ENCODE peak calls at places on chromosome 21, in five cellular contexts. F is NT2/D1, E is HepG2, D is H1, T is GM12878. U is an unnamed sample.

GRCh38 chr21:27225142-27225541 is 258.3 kb upstream of the ADAMTS5 start:
- DNase-seq in D (no peak), F (no peak), T (no peak), E (no peak), U (no peak)

GRCh38 chr21:34205811-34206635 is 132.6 kb downstream of the MRPS6 start:
- DNase-seq in D (no peak), E (no peak), T (peak; percentile 36), F (no peak), U (no peak)

GRCh38 chr21:17784604-17785402 is 34.4 kb downstream of the C21orf91 start:
- DNase-seq in E (no peak), T (peak; percentile 99), D (no peak), F (no peak), U (no peak)

GRCh38 chr21:38784458-38785266 is 21.1 kb upstream of the ETS2 start:
- DNase-seq in D (no peak), E (peak; percentile 52), F (no peak), T (no peak), U (no peak)

GRCh38 chr21:21163904-21164303 is 165.7 kb downstream of the NCAM2 start:
- DNase-seq in T (no peak), E (peak; percentile 26), F (peak; percentile 70), D (peak; percentile 44), U (peak; percentile 45)

GRCh38 chr21:33259428-33259827 is 6.7 kb upstream of the IL10RB start:
- DNase-seq in D (no peak), T (no peak), F (no peak), E (no peak), U (no peak)

GRCh38 chr21:40143822-40144525 is 276.7 kb downstream of the PCP4 start:
- DNase-seq in F (peak; percentile 57), T (no peak), D (peak; percentile 84), E (peak; percentile 10), U (peak; percentile 40)

GRCh38 chr21:20998886-20999285 is 677 bp downstream of the NCAM2 start:
- DNase-seq in E (no peak), F (no peak), T (no peak), D (no peak), U (no peak)

GRCh38 chr21:39071623-39072214 is 111.5 kb downstream of the PSMG1 start:
- DNase-seq in T (no peak), D (no peak), E (peak; percentile 90), F (no peak), U (no peak)

GRCh38 chr21:29520146-29520545 is 221.4 kb downstream of the BACH1 start:
- DNase-seq in E (no peak), F (no peak), T (no peak), D (no peak), U (no peak)

GRCh38 chr21:45283611-45284455 is 3.9 kb downstream of the POFUT2 start:
- DNase-seq in T (no peak), F (no peak), D (no peak), E (no peak), U (no peak)

GRCh38 chr21:39952265-39952664 is 85.0 kb downstream of the PCP4 start:
- DNase-seq in D (no peak), T (no peak), E (no peak), F (no peak), U (no peak)

GRCh38 chr21:15592271-15592860 is 137.4 kb upstream of the USP25 start:
- DNase-seq in T (no peak), E (peak; percentile 44), D (no peak), F (peak; percentile 33), U (peak; percentile 30)

GRCh38 chr21:29187939-29188338 is 57.5 kb downstream of the MAP3K7CL start:
- DNase-seq in F (no peak), D (no peak), T (no peak), E (peak; percentile 66), U (no peak)

GRCh38 chr21:44437696-44438431 is 17.4 kb upstream of the LRRC3 start:
- DNase-seq in F (no peak), T (no peak), E (no peak), D (no peak), U (no peak)

GRCh38 chr21:31133243-31133830 is 95.1 kb upstream of the KRTAP19-8 start:
- DNase-seq in F (no peak), E (no peak), D (no peak), T (no peak), U (no peak)

GRCh38 chr21:27300770-27301169 is 333.9 kb upstream of the ADAMTS5 start:
- DNase-seq in E (no peak), T (no peak), F (no peak), D (no peak), U (no peak)

GRCh38 chr21:23950344-23950743 is 1656.9 kb downstream of the MRPL39 start:
- DNase-seq in T (no peak), F (no peak), D (no peak), E (no peak), U (no peak)

GRCh38 chr21:31218830-31219608 is 125.0 kb downstream of the TIAM1 start:
- DNase-seq in E (no peak), T (no peak), F (no peak), D (no peak), U (no peak)

GRCh38 chr21:18493420-18493819 is 89.8 kb upstream of the TMPRSS15 start:
- DNase-seq in D (no peak), T (no peak), F (peak; percentile 5), E (no peak), U (no peak)

GRCh38 chr21:28699591-28700259 is 293.0 kb downstream of the LTN1 start:
- DNase-seq in E (no peak), F (no peak), T (no peak), D (no peak), U (no peak)

GRCh38 chr21:21682172-21682571 is 684.0 kb downstream of the NCAM2 start:
- DNase-seq in T (no peak), D (no peak), E (no peak), F (no peak), U (no peak)

GRCh38 chr21:16358021-16358420 is 628.2 kb downstream of the USP25 start:
- DNase-seq in E (no peak), T (no peak), D (no peak), F (no peak), U (no peak)

GRCh38 chr21:32532636-32533035 is 52.7 kb downstream of the TCP10L start:
- DNase-seq in F (no peak), E (no peak), D (no peak), T (no peak), U (no peak)

GRCh38 chr21:41823906-41824305 is 55.2 kb downstream of the PRDM15 start:
- DNase-seq in T (no peak), D (no peak), F (no peak), E (no peak), U (no peak)

GRCh38 chr21:41821081-41821755 is 54.4 kb upstream of the RIPK4 start:
- DNase-seq in F (no peak), E (no peak), T (no peak), D (no peak), U (no peak)

GRCh38 chr21:41821756-41822431 is 55.0 kb upstream of the RIPK4 start:
- DNase-seq in D (no peak), T (no peak), E (no peak), F (no peak), U (no peak)

GRCh38 chr21:41824466-41825207 is 54.5 kb downstream of the PRDM15 start:
- DNase-seq in D (no peak), E (no peak), F (no peak), T (no peak), U (no peak)

DNA sequence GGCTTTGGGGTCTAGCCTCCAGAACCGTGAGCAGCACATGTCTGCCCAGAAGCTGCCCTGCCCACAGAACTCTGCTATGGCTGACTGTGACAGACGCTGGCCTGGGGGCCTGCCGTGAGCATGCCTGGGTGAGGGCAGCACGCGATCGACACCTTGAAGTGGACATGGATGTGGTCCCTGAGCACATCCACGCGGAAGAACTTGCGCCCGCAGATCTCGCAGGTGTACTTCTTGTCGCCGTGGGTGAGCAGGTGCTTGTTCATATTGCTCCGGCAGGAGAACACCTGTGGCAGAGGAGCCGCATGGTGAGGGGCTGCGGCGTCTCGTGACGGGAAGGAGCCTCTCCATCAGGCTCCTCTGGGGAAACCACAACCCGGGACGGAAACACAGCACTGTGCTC is 56.0 kb downstream of the PRDM15 start:
- DNase-seq in D (no peak), F (no peak), E (no peak), T (no peak), U (no peak)
- TF ChIP-seq SUZ12 in D (no peak), F (no peak), E (no peak), T (no peak), U (no peak)

DNA sequence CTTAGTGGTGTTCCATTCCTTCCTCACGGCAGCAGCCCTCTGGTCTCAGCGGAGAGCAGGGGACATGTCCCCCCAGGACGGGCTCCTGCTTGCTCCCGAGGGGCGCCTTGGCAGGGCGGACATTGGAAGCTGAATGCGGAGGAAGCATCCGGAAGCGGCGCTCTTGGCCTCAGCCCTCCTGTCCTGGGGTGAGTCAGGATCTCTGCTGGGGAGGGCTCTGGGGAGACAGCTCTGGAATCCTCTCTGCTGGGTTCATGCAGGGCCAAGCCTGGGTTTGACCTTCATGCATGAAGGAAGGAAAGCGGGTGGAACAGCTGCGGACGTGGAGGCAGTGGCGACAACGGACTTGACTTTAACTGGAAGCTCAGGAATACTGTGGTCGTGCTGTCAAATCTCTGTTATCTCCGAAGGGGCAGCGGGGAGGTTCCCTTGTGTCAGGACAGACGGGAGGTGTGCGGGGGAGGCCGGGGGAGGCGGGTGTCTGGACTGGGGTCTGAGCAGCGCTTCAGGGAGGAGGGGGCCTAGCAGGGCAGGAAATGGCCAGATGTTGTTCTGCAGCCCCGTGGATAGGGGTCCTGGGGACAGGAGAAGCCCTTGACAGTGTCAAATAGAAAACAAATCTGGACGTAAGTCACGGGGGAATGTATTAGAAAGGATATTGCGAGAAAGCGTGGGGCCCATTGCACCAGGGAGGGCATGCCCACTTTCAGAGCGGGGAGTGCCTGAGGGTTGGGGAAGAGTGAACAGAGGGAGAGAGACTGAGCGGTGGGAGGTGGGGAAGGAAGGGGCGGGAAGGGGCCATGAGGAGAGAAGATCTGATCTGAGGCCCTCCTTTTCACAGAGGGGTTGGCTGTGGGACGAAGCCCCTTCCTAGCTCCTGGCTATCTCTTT is 26.6 kb downstream of the CRYAA start:
- DNase-seq in T (no peak), E (no peak), F (no peak), D (no peak), U (no peak)
- TF ChIP-seq SUZ12 in T (no peak), E (no peak), F (no peak), D (no peak), U (no peak)

GRCh38 chr21:46323227-46323709 is 402 bp downstream of the C21orf58 start:
- DNase-seq in F (no peak), D (no peak), T (no peak), E (no peak), U (peak; percentile 16)
- TF ChIP-seq SUZ12 in F (no peak), D (no peak), T (no peak), E (no peak), U (no peak)

GRCh38 chr21:37704751-37705150 is 211.5 kb downstream of the KCNJ6 start:
- DNase-seq in E (no peak), T (no peak), F (no peak), D (no peak), U (no peak)

GRCh38 chr21:37696936-37697335 is 219.3 kb downstream of the KCNJ6 start:
- DNase-seq in E (no peak), F (no peak), T (no peak), D (no peak), U (no peak)

GRCh38 chr21:37702241-37702640 is 214.0 kb downstream of the KCNJ6 start:
- DNase-seq in F (no peak), T (no peak), D (no peak), E (no peak), U (no peak)

GRCh38 chr21:37699024-37699770 is 217.1 kb downstream of the KCNJ6 start:
- DNase-seq in E (no peak), T (no peak), F (no peak), D (no peak), U (no peak)

GRCh38 chr21:37700641-37701202 is 215.5 kb downstream of the KCNJ6 start:
- DNase-seq in T (peak; percentile 56), F (peak; percentile 92), E (peak; percentile 48), D (peak; percentile 48), U (peak; percentile 88)
- TF ChIP-seq SUZ12 in T (no peak), F (no peak), E (no peak), D (no peak), U (no peak)